ENCODE peak calls at places on chromosomes 2 and 18, in four cellular contexts. C is NCI-H510A treated with DMSO at 0.1 percent for 48 hours, F is osteoblast, H is MG63. B is an unnamed sample.

GRCh38 chr2:46323671-46324207 is 26.5 kb downstream of the EPAS1 start:
- DNase-seq in H (no peak), F (no peak), C (no peak), B (no peak)

GRCh38 chr2:47654790-47655562 is 128.0 kb upstream of the MSH6 start:
- DNase-seq in F (peak), H (no peak), C (peak), B (peak)

GRCh38 chr2:172672114-172672513 is 63.5 kb upstream of the RAPGEF4 start:
- DNase-seq in H (no peak), F (peak), C (no peak), B (no peak)

GRCh38 chr18:56233595-56233994 is 404.8 kb downstream of the TXNL1 start:
- DNase-seq in C (no peak), F (peak), H (peak), B (no peak)

GRCh38 chr2:70084973-70085710 is 2.1 kb upstream of the PCBP1 start:
- DNase-seq in F (peak), H (no peak), C (peak), B (no peak)

GRCh38 chr2:20541305-20541640 is 94.4 kb downstream of the RHOB start:
- DNase-seq in F (no peak), H (no peak), C (no peak), B (no peak)

GRCh38 chr2:30252723-30253688 is 21.7 kb downstream of the LBH start:
- DNase-seq in C (no peak), F (peak), H (peak), B (peak)

GRCh38 chr2:232901711-232902578 is 31.9 kb downstream of the SNORC start:
- DNase-seq in H (peak), C (no peak), F (peak), B (no peak)

GRCh38 chr2:1967242-1968210 is 223.2 kb upstream of the PXDN start:
- DNase-seq in F (no peak), C (peak), H (no peak), B (no peak)

GRCh38 chr2:5394223-5394622 is 298.0 kb upstream of the SOX11 start:
- DNase-seq in H (no peak), C (peak), F (no peak), B (no peak)